ENCODE peak calls at places on chromosomes 12 and 14, in five cellular contexts. A is astrocyte of the spinal cord, N is foreskin fibroblast, C is HFFc6, L is psoas muscle. H is an unnamed sample.

GRCh38 chr12:66188584-66189475 is at the start of gene IRAK3:
- DNase-seq in A (peak), L (peak), N (peak), C (no peak), H (no peak)

GRCh38 chr12:112126916-112127315 is 1.6 kb downstream of the TRAFD1 start:
- DNase-seq in N (no peak), C (no peak), A (no peak), L (no peak), H (no peak)

GRCh38 chr14:92481386-92481785 is 32.2 kb upstream of the RIN3 start:
- DNase-seq in N (peak), C (no peak), L (no peak), A (peak), H (no peak)

GRCh38 chr14:100577321-100577985 is 9.8 kb downstream of the BEGAIN start:
- DNase-seq in N (no peak), A (no peak), C (no peak), L (peak), H (no peak)

GRCh38 chr14:55926007-55926406 is 192.2 kb upstream of the PELI2 start:
- DNase-seq in C (no peak), A (no peak), N (no peak), L (no peak), H (no peak)

GRCh38 chr14:61489932-61490331 is 168.6 kb downstream of the PRKCH start:
- DNase-seq in C (no peak), N (peak), A (no peak), L (peak), H (no peak)

GRCh38 chr14:93207468-93208308 is 632 bp downstream of the UBR7 start:
- DNase-seq in L (no peak), A (peak), N (peak), C (peak), H (no peak)

GRCh38 chr12:46071769-46072624 is 81.6 kb upstream of the SCAF11 start:
- DNase-seq in L (peak), N (peak), C (peak), A (peak), H (peak)

GRCh38 chr14:40099316-40099715 is 667.1 kb upstream of the FBXO33 start:
- DNase-seq in N (no peak), L (no peak), A (no peak), C (no peak), H (no peak)

GRCh38 chr14:104150201-104151027 is 12.0 kb downstream of the KIF26A start:
- DNase-seq in L (no peak), A (peak), N (peak), C (no peak), H (no peak)
- TF ChIP-seq CTCF in L (no peak), A (no peak), N (peak), C (peak), H (no peak)

GRCh38 chr14:69877492-69877891 is 1.7 kb upstream of the SMOC1 start:
- DNase-seq in C (no peak), N (no peak), A (peak), L (no peak), H (no peak)
- TF ChIP-seq CTCF in C (peak), N (peak), A (peak), L (peak), H (no peak)

DNA sequence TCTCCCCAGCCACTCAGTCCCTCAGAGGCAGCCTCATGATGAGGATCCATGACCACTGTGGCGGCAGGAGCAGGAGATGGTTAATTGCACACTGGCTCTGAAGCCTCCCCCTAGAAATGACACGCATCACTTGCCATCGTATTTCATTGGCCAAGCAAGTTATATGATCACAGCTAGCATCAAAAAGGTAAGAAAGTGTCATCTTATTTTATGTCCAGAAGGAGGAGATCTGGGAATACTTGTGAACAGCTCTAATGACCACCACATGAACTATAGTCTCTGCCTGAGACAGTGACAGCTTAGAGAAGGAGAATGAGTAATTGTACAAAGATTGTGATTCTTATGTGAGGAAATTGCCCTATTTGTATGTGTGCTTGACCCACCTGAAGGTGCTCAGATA is 363.4 kb downstream of the NUAK1 start:
- DNase-seq in A (peak), L (no peak), N (no peak), C (peak), H (peak)
- TF ChIP-seq CTCF in A (no peak), L (no peak), N (no peak), C (peak), H (peak)

GRCh38 chr14:42533476-42533875 is 926.8 kb downstream of the LRFN5 start:
- DNase-seq in L (no peak), C (no peak), N (no peak), A (no peak), H (no peak)

GRCh38 chr14:42532194-42532593 is 925.5 kb downstream of the LRFN5 start:
- DNase-seq in A (no peak), N (no peak), C (no peak), L (no peak), H (no peak)

GRCh38 chr14:42535397-42535796 is 928.7 kb downstream of the LRFN5 start:
- DNase-seq in L (no peak), N (no peak), A (no peak), C (no peak), H (no peak)
- TF ChIP-seq CTCF in L (no peak), N (no peak), A (no peak), C (no peak), H (no peak)

GRCh38 chr12:20376984-20377383 is 8.6 kb downstream of the PDE3A start:
- DNase-seq in A (peak), C (peak), N (no peak), L (no peak), H (no peak)
- TF ChIP-seq CTCF in A (peak), C (peak), N (peak), L (peak), H (peak)

GRCh38 chr12:93823616-93824410 is 146.6 kb downstream of the CRADD start:
- DNase-seq in C (no peak), N (no peak), A (no peak), L (no peak), H (no peak)

GRCh38 chr12:93827179-93827578 is 150.0 kb downstream of the CRADD start:
- DNase-seq in C (no peak), L (no peak), N (no peak), A (no peak), H (no peak)

GRCh38 chr12:93824514-93825500 is 147.6 kb downstream of the CRADD start:
- DNase-seq in N (no peak), A (peak), C (peak), L (no peak), H (no peak)

GRCh38 chr12:93825926-93826599 is 148.9 kb downstream of the CRADD start:
- DNase-seq in N (no peak), C (peak), A (no peak), L (no peak), H (peak)

DNA sequence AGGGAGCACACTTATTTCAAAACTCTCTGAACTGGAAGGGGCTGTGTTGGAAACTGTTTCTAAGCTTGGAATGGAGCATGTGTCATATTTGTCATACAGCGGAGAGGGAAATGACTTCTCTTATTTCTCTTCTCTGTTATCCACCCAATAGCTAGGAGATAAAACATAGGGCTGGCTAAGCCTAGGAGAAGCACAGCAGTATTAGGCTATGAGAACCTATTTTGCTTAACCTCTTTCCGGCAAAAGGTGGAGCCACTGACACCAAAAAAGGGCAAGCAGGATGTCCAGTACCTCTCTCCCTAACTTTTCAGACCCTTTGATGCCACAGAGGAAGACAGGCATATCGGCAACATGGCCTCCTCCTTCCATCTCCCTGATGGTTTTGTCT is 148.3 kb downstream of the CRADD start:
- DNase-seq in C (peak), N (no peak), A (no peak), L (no peak), H (no peak)
- TF ChIP-seq CTCF in C (no peak), N (no peak), A (no peak), L (no peak), H (no peak)

GRCh38 chr12:58540480-58541299 is 379.6 kb downstream of the LRIG3 start:
- DNase-seq in L (peak), C (peak), A (peak), N (peak), H (peak)
- TF ChIP-seq CTCF in L (peak), C (peak), A (peak), N (peak), H (peak)

DNA sequence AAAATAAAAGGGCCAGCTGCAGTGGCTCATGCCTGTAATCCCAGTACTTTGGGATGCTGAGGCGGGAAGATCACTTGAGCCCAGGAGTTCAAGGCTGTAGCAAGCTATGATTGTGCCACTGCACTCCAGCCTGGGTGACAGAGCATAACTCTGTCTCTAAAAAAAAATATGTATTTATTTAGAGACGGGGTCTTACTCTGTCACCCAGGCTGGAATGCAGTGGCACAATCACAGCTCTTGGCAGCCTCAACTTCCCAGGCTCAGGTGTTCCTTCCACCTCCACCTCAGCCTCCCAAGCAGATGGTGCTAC is 179.3 kb upstream of the ATF7IP start:
- DNase-seq in A (no peak), L (no peak), N (no peak), C (no peak), H (no peak)
- TF ChIP-seq CTCF in A (no peak), L (no peak), N (no peak), C (peak), H (no peak)

DNA sequence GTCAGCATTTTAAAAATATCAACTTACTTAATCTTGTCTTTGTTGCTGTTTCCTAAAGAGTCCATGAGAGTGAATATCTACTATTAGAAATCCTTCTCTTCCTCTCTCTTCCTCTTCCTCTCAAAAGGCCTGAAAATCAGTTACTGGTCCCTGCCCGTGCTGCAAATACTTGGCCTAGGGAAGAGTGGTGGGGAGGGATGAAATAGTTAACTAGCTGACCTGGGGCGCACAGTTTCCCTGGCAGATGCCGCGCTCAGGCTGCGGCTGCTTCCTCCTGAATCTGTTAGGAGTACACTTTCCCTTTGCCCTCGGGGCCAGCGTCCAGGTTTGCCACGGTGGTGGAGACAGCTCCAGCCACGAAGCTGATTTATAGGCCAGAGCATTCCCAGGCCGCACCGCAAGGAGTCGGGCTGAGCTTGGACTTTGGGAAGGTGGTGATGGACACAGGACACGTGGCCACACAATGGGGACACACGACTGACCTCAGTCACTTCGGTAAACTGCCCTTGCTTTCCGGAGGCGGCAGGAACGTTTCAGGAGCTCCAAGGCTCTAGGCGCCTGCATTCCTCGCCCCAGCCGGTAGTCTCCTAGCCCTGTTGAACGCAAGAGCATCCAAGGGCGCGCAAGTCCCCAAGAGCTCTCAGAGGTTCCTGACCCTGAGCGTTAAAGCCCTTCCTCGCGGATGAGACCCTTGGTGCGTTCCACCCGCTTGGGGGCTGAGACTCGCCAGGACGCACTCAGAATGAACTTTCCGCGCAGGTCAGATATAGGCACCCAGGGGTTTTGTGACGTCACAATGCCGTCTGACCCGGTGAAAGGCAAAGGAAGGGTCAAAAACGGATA is 7.1 kb upstream of the ASCL1 start:
- DNase-seq in N (no peak), L (no peak), A (no peak), C (no peak), H (no peak)
- TF ChIP-seq CTCF in N (no peak), L (no peak), A (no peak), C (peak), H (no peak)

DNA sequence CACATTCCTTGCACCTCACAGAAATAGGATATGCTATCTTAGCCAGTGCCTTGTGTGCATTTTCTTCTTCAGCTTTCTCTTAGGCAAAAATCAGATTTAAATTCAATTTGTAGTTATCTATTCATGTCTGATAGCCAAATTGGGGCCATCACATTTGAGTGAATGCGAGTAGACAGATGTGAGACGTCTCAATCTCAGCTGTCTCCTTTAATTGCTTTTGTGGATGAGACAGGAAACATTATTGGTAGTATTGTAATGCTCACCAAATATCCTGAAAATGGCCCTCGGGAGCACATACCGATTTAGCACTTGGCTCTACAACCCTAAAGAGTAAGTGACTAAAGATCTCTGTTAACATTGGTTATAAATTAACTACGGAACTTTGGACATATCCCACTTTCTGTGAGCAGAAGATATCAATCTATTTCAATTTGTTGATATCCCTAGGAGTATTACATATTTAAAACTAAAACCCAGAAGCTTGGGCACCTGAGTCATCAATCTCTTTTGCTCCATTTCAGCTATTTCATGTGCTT is 1012.5 kb upstream of the TMEM132C start:
- DNase-seq in N (no peak), L (no peak), A (no peak), C (no peak), H (no peak)
- TF ChIP-seq CTCF in N (no peak), L (no peak), A (no peak), C (no peak), H (no peak)